ENCODE peak calls at places on chromosomes 2 and 18, in eight cellular contexts. B is H54, M is HCEC 1CT, V is T-helper 2 cell, X is RPMI8226, E is NCI-H446 treated with DMSO at 0.1 percent for 48 hours, C is NCI-H774, T is left ventricle myocardium superior. F is an unnamed sample.

GRCh38 chr2:171615071-171615470 is 72.2 kb upstream of the DYNC1I2 start:
- DNase-seq in T (no peak), B (no peak), E (no peak), X (no peak), M (peak), C (no peak), V (no peak), F (no peak)

GRCh38 chr2:10433948-10434884 is 13.9 kb downstream of the ODC1 start:
- DNase-seq in V (no peak), T (no peak), C (no peak), E (no peak), M (no peak), B (no peak), X (no peak), F (no peak)

GRCh38 chr2:108260773-108261172 is 21.0 kb downstream of the SULT1C3 start:
- DNase-seq in E (no peak), M (no peak), B (no peak), C (no peak), T (no peak), V (no peak), X (no peak), F (no peak)

GRCh38 chr2:17545680-17546613 is 5.5 kb downstream of the VSNL1 start:
- DNase-seq in C (no peak), T (no peak), M (no peak), V (no peak), X (no peak), E (no peak), B (no peak), F (no peak)

GRCh38 chr2:120779781-120780283 is 44.2 kb downstream of the GLI2 start:
- DNase-seq in E (no peak), C (no peak), V (no peak), X (peak), M (peak), B (peak), T (no peak), F (no peak)

GRCh38 chr2:88711897-88712296 is 20.4 kb downstream of the RPIA start:
- DNase-seq in C (no peak), X (no peak), T (no peak), B (no peak), E (no peak), V (no peak), M (no peak), F (no peak)

GRCh38 chr2:197107291-197108269 is 181.1 kb upstream of the PGAP1 start:
- DNase-seq in B (no peak), T (peak), C (no peak), V (no peak), X (no peak), M (peak), E (no peak), F (no peak)

GRCh38 chr2:15939556-15939853 is 845 bp upstream of the MYCN start:
- DNase-seq in T (peak), M (no peak), C (no peak), B (no peak), V (no peak), X (no peak), E (no peak), F (no peak)

GRCh38 chr2:224817676-224818075 is 101.5 kb upstream of the CCDC195 start:
- DNase-seq in B (no peak), E (no peak), X (no peak), T (no peak), V (no peak), C (no peak), M (no peak), F (no peak)

GRCh38 chr18:1361931-1362330 is 457.3 kb downstream of the ADCYAP1 start:
- DNase-seq in M (no peak), E (no peak), T (no peak), B (no peak), V (no peak), C (no peak), X (no peak), F (no peak)

GRCh38 chr2:26561918-26562810 is 79.0 kb downstream of the CIB4 start:
- DNase-seq in V (no peak), T (peak), B (no peak), M (no peak), X (peak), E (no peak), C (peak), F (no peak)

GRCh38 chr2:29010946-29011649 is 30.0 kb downstream of the TOGARAM2 start:
- DNase-seq in T (peak), C (no peak), X (peak), B (no peak), V (no peak), E (no peak), M (no peak), F (no peak)

GRCh38 chr2:85189606-85190270 is 56.5 kb downstream of the TCF7L1 start:
- DNase-seq in E (no peak), X (no peak), B (no peak), V (no peak), T (no peak), M (no peak), C (no peak), F (no peak)

GRCh38 chr18:34726286-34727004 is 16.3 kb downstream of the DTNA start:
- DNase-seq in X (no peak), V (no peak), B (no peak), E (no peak), T (no peak), C (no peak), M (no peak), F (no peak)

GRCh38 chr2:48574353-48575290 is 43.0 kb upstream of the GTF2A1L start:
- DNase-seq in C (no peak), T (no peak), V (no peak), B (no peak), M (no peak), E (no peak), X (no peak), F (no peak)

GRCh38 chr2:9292426-9292825 is 85.8 kb downstream of the ASAP2 start:
- DNase-seq in M (no peak), X (no peak), B (no peak), E (no peak), V (no peak), C (no peak), T (no peak), F (no peak)

GRCh38 chr2:120767486-120768005 is 31.9 kb downstream of the GLI2 start:
- DNase-seq in V (no peak), B (no peak), T (peak), E (no peak), X (no peak), M (no peak), C (no peak), F (no peak)

GRCh38 chr2:28980368-28981015 is 606 bp upstream of the TOGARAM2 start:
- DNase-seq in C (no peak), V (no peak), E (no peak), X (no peak), T (no peak), M (no peak), B (no peak), F (peak)

GRCh38 chr18:72456802-72457201 is 87.3 kb downstream of the CBLN2 start:
- DNase-seq in T (no peak), X (no peak), B (no peak), V (no peak), E (no peak), M (no peak), C (no peak), F (no peak)

GRCh38 chr2:159028776-159029175 is 60.3 kb downstream of the TANC1 start:
- DNase-seq in M (no peak), C (no peak), B (no peak), V (no peak), E (no peak), X (no peak), T (no peak), F (no peak)

GRCh38 chr2:241412144-241412543 is 56.1 kb downstream of the FARP2 start:
- DNase-seq in B (peak), X (no peak), V (no peak), M (peak), C (no peak), T (no peak), E (no peak), F (no peak)

GRCh38 chr18:22466608-22467390 is 49.1 kb upstream of the CTAGE1 start:
- DNase-seq in M (peak), X (no peak), T (peak), B (no peak), C (no peak), V (no peak), E (no peak), F (no peak)

GRCh38 chr2:67660871-67661270 is 263.7 kb downstream of the ETAA1 start:
- DNase-seq in X (no peak), C (no peak), M (peak), T (no peak), V (no peak), B (no peak), E (no peak), F (no peak)

GRCh38 chr2:67234443-67234842 is 162.7 kb upstream of the ETAA1 start:
- DNase-seq in X (peak), B (no peak), C (no peak), V (no peak), M (peak), E (peak), T (no peak), F (peak)

GRCh38 chr18:75250471-75250821 is 39.8 kb downstream of the TSHZ1 start:
- DNase-seq in C (no peak), T (no peak), V (no peak), X (no peak), M (no peak), B (no peak), E (no peak), F (no peak)

GRCh38 chr2:127985735-127986134 is 42.1 kb downstream of the SAP130 start:
- DNase-seq in T (peak), X (no peak), M (no peak), C (no peak), B (no peak), V (no peak), E (no peak), F (no peak)

GRCh38 chr18:57943723-57944122 is 100.3 kb upstream of the NEDD4L start:
- DNase-seq in T (no peak), E (no peak), B (no peak), M (peak), V (no peak), C (no peak), X (peak), F (no peak)

GRCh38 chr2:205613970-205614559 is 68.2 kb upstream of the NRP2 start:
- DNase-seq in B (no peak), C (no peak), X (no peak), M (no peak), E (no peak), T (no peak), V (no peak), F (no peak)